ENCODE peak calls at places on chromosomes 5 and 9, in four cellular contexts. G is MM.1S, R is foreskin keratinocyte, U is GM04504. H is an unnamed sample.

GRCh38 chr9:136292591-136293448 is 11.1 kb downstream of the CCDC187 start:
- DNase-seq in G (no peak), R (no peak), U (no peak), H (no peak)

GRCh38 chr5:139654464-139654863 is 6.3 kb downstream of the CXXC5 start:
- DNase-seq in G (no peak), R (no peak), U (no peak), H (no peak)

GRCh38 chr9:114271556-114272510 is 51.1 kb upstream of the ORM1 start:
- DNase-seq in G (peak; percentile 14), R (no peak), U (no peak), H (no peak)

GRCh38 chr5:154520861-154521453 is 42.9 kb upstream of the HAND1 start:
- DNase-seq in G (no peak), R (peak; percentile 42), U (no peak), H (no peak)

GRCh38 chr5:135462304-135462703 is 10.2 kb upstream of the TIFAB start:
- DNase-seq in G (peak; percentile 92), R (no peak), U (no peak), H (no peak)

GRCh38 chr9:71250626-71251025 is 129.2 kb upstream of the TRPM3 start:
- DNase-seq in G (no peak), R (no peak), U (no peak), H (no peak)

GRCh38 chr5:34686762-34687268 is 30.7 kb downstream of the RAI14 start:
- DNase-seq in G (no peak), R (peak; percentile 93), U (peak; percentile 74), H (no peak)

GRCh38 chr5:74897049-74897448 is 30.9 kb upstream of the FAM169A start:
- DNase-seq in G (no peak), R (no peak), U (no peak), H (no peak)

GRCh38 chr5:66829826-66830225 is 233.6 kb downstream of the MAST4 start:
- DNase-seq in G (peak; percentile 78), R (peak; percentile 85), U (no peak), H (no peak)

H was measured in breast epithelium.